ENCODE peak calls at places on chromosomes 7 and 10, in ten cellular contexts. R is A673, A is fibroblast of villous mesenchyme, T is body of pancreas, H is stomach, K is tibial artery, O is heart left ventricle, X is left ventricle myocardium inferior, V is heart right ventricle, M is fibroblast of mammary gland. S is an unnamed sample.

GRCh38 chr10:24215193-24215592 is 6.3 kb downstream of the KIAA1217 start:
- DNase-seq in R (no peak), A (no peak), T (no peak), H (no peak), K (no peak), O (peak), X (no peak), V (no peak), M (no peak), S (no peak)

GRCh38 chr10:63766766-63767505 is 245.7 kb downstream of the REEP3 start:
- DNase-seq in R (no peak), A (peak), T (no peak), H (no peak), K (no peak), O (no peak), X (no peak), V (no peak), M (peak), S (no peak)

GRCh38 chr10:42864575-42864974 is 82.0 kb downstream of the BMS1 start:
- DNase-seq in R (no peak), A (peak), T (no peak), H (no peak), K (peak), O (no peak), X (no peak), V (no peak), M (peak), S (no peak)

GRCh38 chr10:35934637-35934995 is 292.5 kb upstream of the FZD8 start:
- DNase-seq in R (no peak), A (no peak), T (no peak), H (no peak), K (no peak), O (no peak), X (no peak), V (no peak), M (no peak), S (no peak)

GRCh38 chr10:70902659-70903261 is 14.4 kb upstream of the PCBD1 start:
- DNase-seq in R (no peak), A (no peak), T (peak), H (no peak), K (no peak), O (no peak), X (no peak), V (no peak), M (no peak), S (no peak)

GRCh38 chr7:155356323-155357105 is 58.8 kb downstream of the INSIG1 start:
- DNase-seq in R (peak), A (peak), T (peak), H (no peak), K (peak), O (no peak), X (no peak), V (no peak), M (no peak), S (no peak)

GRCh38 chr10:97481071-97481470 is 17.2 kb downstream of the MMS19 start:
- DNase-seq in R (no peak), A (no peak), T (no peak), H (no peak), K (no peak), O (no peak), X (no peak), V (no peak), M (no peak), S (no peak)

GRCh38 chr7:99624487-99624886 is 7.7 kb downstream of the ZSCAN25 start:
- DNase-seq in R (no peak), A (no peak), T (no peak), H (no peak), K (peak), O (no peak), X (no peak), V (no peak), M (no peak), S (no peak)

GRCh38 chr10:44362866-44363711 is 21.8 kb downstream of the CXCL12 start:
- DNase-seq in R (no peak), A (no peak), T (no peak), H (no peak), K (no peak), O (no peak), X (no peak), V (no peak), M (no peak), S (no peak)

GRCh38 chr10:88156341-88156740 is 292.9 kb downstream of the PTEN start:
- DNase-seq in R (no peak), A (peak), T (no peak), H (no peak), K (no peak), O (no peak), X (no peak), V (no peak), M (peak), S (no peak)

GRCh38 chr7:8418627-8419245 is 14.7 kb upstream of the NXPH1 start:
- DNase-seq in R (peak), A (peak), T (peak), H (peak), K (no peak), O (peak), X (no peak), V (no peak), M (peak), S (peak)

GRCh38 chr10:19815478-19816419 is 483 bp upstream of the PLXDC2 start:
- DNase-seq in R (peak), A (peak), T (peak), H (peak), K (peak), O (peak), X (peak), V (peak), M (peak), S (no peak)

GRCh38 chr10:48494073-48494472 is 110.8 kb downstream of the ARHGAP22 start:
- DNase-seq in R (no peak), A (no peak), T (no peak), H (peak), K (peak), O (no peak), X (no peak), V (no peak), M (no peak), S (no peak)

GRCh38 chr7:138879356-138879755 is 81.4 kb upstream of the ATP6V0A4 start:
- DNase-seq in R (no peak), A (no peak), T (no peak), H (no peak), K (no peak), O (no peak), X (no peak), V (no peak), M (no peak), S (no peak)

GRCh38 chr7:116487907-116488521 is 11.5 kb upstream of the CAV2 start:
- DNase-seq in R (no peak), A (no peak), T (no peak), H (no peak), K (no peak), O (no peak), X (no peak), V (no peak), M (no peak), S (no peak)

GRCh38 chr10:31399631-31400030 is 80.6 kb downstream of the ZEB1 start:
- DNase-seq in R (no peak), A (no peak), T (no peak), H (no peak), K (peak), O (peak), X (peak), V (peak), M (peak), S (no peak)

GRCh38 chr10:84921701-84922100 is 593.3 kb downstream of the CCSER2 start:
- DNase-seq in R (no peak), A (no peak), T (no peak), H (no peak), K (no peak), O (no peak), X (no peak), V (no peak), M (no peak), S (no peak)

GRCh38 chr7:134593530-134594392 is 44.9 kb downstream of the AKR1B15 start:
- DNase-seq in R (no peak), A (peak), T (peak), H (peak), K (peak), O (peak), X (peak), V (peak), M (peak), S (no peak)

GRCh38 chr10:19966751-19967150 is 150.5 kb downstream of the PLXDC2 start:
- DNase-seq in R (peak), A (peak), T (no peak), H (no peak), K (no peak), O (no peak), X (no peak), V (no peak), M (no peak), S (no peak)

GRCh38 chr7:100891555-100891954 is 2.0 kb upstream of the UFSP1 start:
- DNase-seq in R (no peak), A (no peak), T (no peak), H (no peak), K (no peak), O (no peak), X (no peak), V (no peak), M (peak), S (no peak)

GRCh38 chr10:75400163-75400768 is 1.3 kb downstream of the ZNF503 start:
- DNase-seq in R (no peak), A (no peak), T (no peak), H (no peak), K (no peak), O (no peak), X (no peak), V (peak), M (peak), S (no peak)

GRCh38 chr10:88838766-88839165 is 12.9 kb downstream of the ANKRD22 start:
- DNase-seq in R (no peak), A (no peak), T (no peak), H (no peak), K (no peak), O (no peak), X (no peak), V (no peak), M (no peak), S (no peak)

GRCh38 chr7:101441890-101442289 is 79.2 kb downstream of the COL26A1 start:
- DNase-seq in R (no peak), A (no peak), T (no peak), H (no peak), K (no peak), O (no peak), X (no peak), V (no peak), M (no peak), S (no peak)

GRCh38 chr7:27740449-27741086 is 606 bp downstream of the TAX1BP1 start:
- DNase-seq in R (peak), A (peak), T (peak), H (peak), K (peak), O (peak), X (peak), V (peak), M (peak), S (peak)

GRCh38 chr7:96167424-96167823 is 154.5 kb downstream of the SLC25A13 start:
- DNase-seq in R (no peak), A (no peak), T (no peak), H (no peak), K (no peak), O (no peak), X (no peak), V (no peak), M (no peak), S (no peak)

GRCh38 chr10:43339136-43339535 is 32.3 kb upstream of the FXYD4 start:
- DNase-seq in R (no peak), A (no peak), T (no peak), H (no peak), K (no peak), O (no peak), X (no peak), V (no peak), M (no peak), S (no peak)

GRCh38 chr10:93710333-93710909 is 8.0 kb upstream of the FRA10AC1 start:
- DNase-seq in R (no peak), A (no peak), T (no peak), H (no peak), K (no peak), O (no peak), X (no peak), V (no peak), M (no peak), S (no peak)

GRCh38 chr7:30226593-30227268 is 57.7 kb upstream of the ZNRF2 start:
- DNase-seq in R (peak), A (no peak), T (peak), H (peak), K (no peak), O (no peak), X (no peak), V (no peak), M (no peak), S (peak)
- TF ChIP-seq CTCF in R (peak), A (peak), T (peak), H (peak), K (no peak), O (no peak), X (peak), V (no peak), M (no peak), S (peak)

GRCh38 chr7:23473848-23474097 is 3.5 kb upstream of the IGF2BP3 start:
- DNase-seq in R (peak), A (no peak), T (no peak), H (no peak), K (no peak), O (no peak), X (no peak), V (no peak), M (no peak), S (no peak)
- H3K4me3 ChIP-seq in R (peak), A (peak), T (no peak), H (peak), K (peak), O (peak), X (peak), V (peak), M (peak), S (peak)

DNA sequence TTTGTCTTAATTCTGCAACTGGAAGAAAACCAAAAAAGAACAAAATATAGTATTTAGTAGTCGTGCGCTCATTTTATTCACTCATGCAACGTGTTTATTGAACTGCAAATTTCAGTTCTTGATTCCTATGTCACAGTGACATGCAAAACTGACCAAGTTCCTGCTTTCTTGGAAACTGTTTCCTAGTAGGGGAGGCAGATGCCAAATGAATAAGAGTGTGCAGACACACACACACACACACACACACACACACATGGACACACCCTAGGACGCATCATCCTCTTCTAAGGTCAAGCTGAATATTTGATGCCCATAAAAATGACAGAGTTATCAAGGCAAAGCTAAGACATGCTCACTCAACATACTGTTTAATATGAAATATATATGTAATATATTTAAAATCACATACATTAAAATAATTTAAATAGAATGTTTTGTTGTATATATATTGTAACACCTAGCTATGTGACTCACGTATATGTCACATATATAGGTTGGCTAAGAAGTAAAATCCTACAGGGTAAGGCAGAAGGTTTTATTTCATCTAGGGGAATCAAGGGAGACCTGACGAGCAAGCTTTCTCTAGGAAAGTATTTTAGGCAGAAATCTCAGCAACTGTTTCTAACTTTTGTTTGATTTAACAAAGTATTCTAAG is 79.6 kb downstream of the SVIL start:
- DNase-seq in R (no peak), A (no peak), T (no peak), H (no peak), K (no peak), O (no peak), X (no peak), V (no peak), M (peak), S (no peak)
- TF ChIP-seq CTCF in R (no peak), A (no peak), T (no peak), H (no peak), K (no peak), O (no peak), X (no peak), V (no peak), M (no peak), S (no peak)

GRCh38 chr7:78173192-78173591 is 374.6 kb downstream of the PHTF2 start:
- DNase-seq in R (no peak), A (no peak), T (no peak), H (no peak), K (no peak), O (no peak), X (no peak), V (no peak), M (no peak), S (no peak)
- H3K4me3 ChIP-seq in R (no peak), A (no peak), T (no peak), H (no peak), K (no peak), O (no peak), X (no peak), V (no peak), M (no peak), S (no peak)

GRCh38 chr10:121070671-121071070 is 219.5 kb downstream of the WDR11 start:
- DNase-seq in R (no peak), A (no peak), T (no peak), H (no peak), K (no peak), O (no peak), X (no peak), V (no peak), M (no peak), S (peak)
- TF ChIP-seq CTCF in R (no peak), A (no peak), T (no peak), H (no peak), K (no peak), O (no peak), X (no peak), V (no peak), M (no peak), S (no peak)

S was measured in LNCaP clone FGC.